ENCODE peak calls at places on chromosomes 3 and 15, in six cellular contexts. T is left ventricle myocardium inferior, B is substantia nigra, S is neuronal stem cell, F is IMR-90, I is iPS DF 6.9. P is an unnamed sample.

GRCh38 chr3:36166477-36166876 is 213.8 kb upstream of the STAC start:
- DNase-seq in T (no peak), B (no peak), S (no peak), F (no peak), I (no peak), P (peak)

GRCh38 chr3:126014252-126014651 is 45.3 kb downstream of the ROPN1B start:
- DNase-seq in T (no peak), B (no peak), S (no peak), F (peak), I (no peak), P (no peak)

GRCh38 chr15:38702178-38702912 is 137.7 kb upstream of the RASGRP1 start:
- DNase-seq in T (no peak), B (no peak), S (no peak), F (no peak), I (no peak), P (peak)

GRCh38 chr3:153626158-153626557 is 464.1 kb downstream of the RAP2B start:
- DNase-seq in T (no peak), B (no peak), S (no peak), F (no peak), I (no peak), P (no peak)

GRCh38 chr3:47984089-47984759 is 32.0 kb downstream of the MAP4 start:
- DNase-seq in T (no peak), B (no peak), S (no peak), F (peak), I (no peak), P (no peak)

GRCh38 chr3:197407053-197407452 is 108.6 kb upstream of the DLG1 start:
- DNase-seq in T (no peak), B (no peak), S (no peak), F (no peak), I (no peak), P (no peak)

GRCh38 chr15:67358812-67359211 is 104.2 kb downstream of the IQCH start:
- DNase-seq in T (no peak), B (no peak), S (no peak), F (no peak), I (no peak), P (no peak)

GRCh38 chr3:161854232-161854771 is 357.7 kb downstream of the OTOL1 start:
- DNase-seq in T (no peak), B (no peak), S (no peak), F (peak), I (peak), P (peak)

GRCh38 chr3:126213376-126214044 is 33.1 kb upstream of the ALDH1L1 start:
- DNase-seq in T (no peak), B (no peak), S (no peak), F (no peak), I (no peak), P (no peak)

GRCh38 chr15:39783244-39783820 is 691 bp upstream of the FSIP1 start:
- DNase-seq in T (no peak), B (no peak), S (no peak), F (peak), I (no peak), P (no peak)

GRCh38 chr15:77497108-77497737 is 76.5 kb downstream of the HMG20A start:
- DNase-seq in T (peak), B (peak), S (no peak), F (no peak), I (no peak), P (no peak)

GRCh38 chr3:133428552-133428951 is 28.7 kb downstream of the BFSP2 start:
- DNase-seq in T (no peak), B (no peak), S (no peak), F (no peak), I (no peak), P (no peak)

GRCh38 chr15:92092391-92092790 is 238.9 kb downstream of the SLCO3A1 start:
- DNase-seq in T (no peak), B (no peak), S (no peak), F (peak), I (no peak), P (no peak)

GRCh38 chr15:41877631-41878354 is 16.1 kb downstream of the SPTBN5 start:
- DNase-seq in T (no peak), B (no peak), S (no peak), F (no peak), I (no peak), P (no peak)

GRCh38 chr15:41024880-41025279 is 71.6 kb downstream of the CHAC1 start:
- DNase-seq in T (no peak), B (no peak), S (no peak), F (no peak), I (no peak), P (no peak)

GRCh38 chr3:194837457-194838135 is 151.9 kb downstream of the FAM43A start:
- DNase-seq in T (no peak), B (no peak), S (no peak), F (no peak), I (no peak), P (no peak)

GRCh38 chr3:170117134-170117533 is 64.4 kb downstream of the PHC3 start:
- DNase-seq in T (no peak), B (no peak), S (no peak), F (no peak), I (no peak), P (no peak)

GRCh38 chr3:126479642-126480041 is 4.0 kb upstream of the ZXDC start:
- DNase-seq in T (no peak), B (no peak), S (no peak), F (no peak), I (no peak), P (no peak)

GRCh38 chr3:197756704-197757103 is 7.0 kb downstream of the FYTTD1 start:
- DNase-seq in T (no peak), B (no peak), S (no peak), F (no peak), I (no peak), P (no peak)

GRCh38 chr3:129942296-129942695 is 32.2 kb upstream of the TRH start:
- DNase-seq in T (peak), B (peak), S (peak), F (peak), I (peak), P (no peak)

GRCh38 chr15:57138260-57138895 is 219.9 kb downstream of the TCF12 start:
- DNase-seq in T (no peak), B (peak), S (peak), F (peak), I (peak), P (no peak)

GRCh38 chr3:129625071-129625874 is 18.8 kb upstream of the PLXND1 start:
- DNase-seq in T (peak), B (no peak), S (no peak), F (no peak), I (no peak), P (no peak)

GRCh38 chr3:134341391-134341790 is 32.9 kb downstream of the AMOTL2 start:
- DNase-seq in T (no peak), B (no peak), S (no peak), F (no peak), I (no peak), P (no peak)

GRCh38 chr15:30065025-30065801 is 17.5 kb upstream of the GOLGA8J start:
- DNase-seq in T (no peak), B (no peak), S (no peak), F (peak), I (no peak), P (peak)

GRCh38 chr15:36808401-36809160 is 229.2 kb downstream of the CDIN1 start:
- DNase-seq in T (no peak), B (no peak), S (no peak), F (peak), I (no peak), P (no peak)

GRCh38 chr15:100667405-100668320 is 65.3 kb downstream of the ASB7 start:
- DNase-seq in T (peak), B (no peak), S (no peak), F (peak), I (no peak), P (no peak)

GRCh38 chr3:195616681-195617080 is 32.9 kb upstream of the APOD start:
- DNase-seq in T (no peak), B (no peak), S (no peak), F (no peak), I (no peak), P (no peak)

GRCh38 chr3:184336484-184337230 is 743 bp upstream of the FAM131A start:
- DNase-seq in T (no peak), B (peak), S (no peak), F (peak), I (no peak), P (no peak)

GRCh38 chr3:184337315-184337714 is at the start of gene FAM131A:
- DNase-seq in T (peak), B (peak), S (no peak), F (peak), I (no peak), P (no peak)

GRCh38 chr3:184338538-184338945 is 1.1 kb downstream of the FAM131A start:
- DNase-seq in T (peak), B (peak), S (peak), F (peak), I (no peak), P (no peak)

GRCh38 chr3:184337981-184338380 is 581 bp downstream of the FAM131A start:
- DNase-seq in T (no peak), B (peak), S (no peak), F (no peak), I (no peak), P (no peak)

DNA sequence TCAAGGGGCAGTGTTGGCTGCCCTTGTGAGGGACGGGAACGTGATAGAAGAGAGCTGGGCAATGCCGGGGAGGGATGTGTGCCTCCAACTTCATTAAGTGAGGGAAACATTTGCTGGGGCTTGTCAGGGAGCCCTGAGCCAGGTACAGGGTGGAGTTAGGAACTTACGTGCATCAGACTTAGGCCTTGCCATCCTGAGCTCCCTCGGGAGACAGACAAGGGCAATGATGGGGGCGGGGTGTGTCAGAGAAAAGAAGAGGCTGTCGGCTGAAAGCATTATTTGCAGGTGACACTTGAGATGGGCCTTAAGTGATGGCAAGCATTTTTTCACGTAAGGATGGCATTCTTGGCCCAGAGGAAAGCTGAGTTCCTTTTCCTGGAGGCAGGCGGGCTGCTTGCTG is 1.6 kb downstream of the FAM131A start:
- DNase-seq in T (no peak), B (no peak), S (no peak), F (no peak), I (no peak), P (no peak)
- H3K27ac ChIP-seq in T (peak), B (peak), S (no peak), F (no peak), I (no peak), P (peak)

GRCh38 chr15:90099072-90099867 is 3.0 kb downstream of the IDH2 start:
- DNase-seq in T (no peak), B (no peak), S (no peak), F (no peak), I (no peak), P (no peak)

GRCh38 chr15:90099868-90100854 is 2.1 kb downstream of the IDH2 start:
- DNase-seq in T (no peak), B (peak), S (no peak), F (peak), I (no peak), P (no peak)

GRCh38 chr15:90101130-90101968 is 919 bp downstream of the IDH2 start:
- DNase-seq in T (peak), B (peak), S (peak), F (no peak), I (no peak), P (no peak)

GRCh38 chr15:90095521-90095959 is 6.7 kb downstream of the IDH2 start:
- DNase-seq in T (no peak), B (no peak), S (no peak), F (no peak), I (no peak), P (no peak)

GRCh38 chr15:90097475-90097874 is 4.8 kb downstream of the IDH2 start:
- DNase-seq in T (no peak), B (no peak), S (no peak), F (no peak), I (no peak), P (no peak)
- H3K27ac ChIP-seq in T (peak), B (no peak), S (no peak), F (no peak), I (no peak), P (no peak)

DNA sequence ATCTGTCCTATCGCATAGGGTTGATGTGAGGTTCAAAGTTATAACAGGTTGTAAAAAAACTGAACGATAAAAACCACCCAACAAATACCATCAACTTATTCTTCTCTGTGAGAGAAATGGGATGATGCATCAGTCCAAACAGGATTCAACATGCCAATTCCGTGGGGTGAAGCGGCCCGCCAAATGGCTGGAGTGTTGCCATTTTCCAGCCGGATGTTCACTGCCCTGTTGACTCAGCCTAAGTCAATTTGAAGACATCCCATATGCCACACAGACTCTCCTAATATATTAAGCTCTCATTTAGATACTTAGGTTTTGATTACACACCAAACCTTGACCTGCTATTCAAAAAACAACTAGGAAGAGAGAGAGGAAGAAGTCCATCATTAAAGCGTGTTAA is 311.1 kb downstream of the VPS13C start:
- DNase-seq in T (no peak), B (no peak), S (no peak), F (no peak), I (no peak), P (peak)
- H3K27ac ChIP-seq in T (no peak), B (no peak), S (no peak), F (no peak), I (no peak), P (peak)

GRCh38 chr15:31359722-31360111 is 33.1 kb downstream of the KLF13 start:
- DNase-seq in T (no peak), B (no peak), S (no peak), F (no peak), I (no peak), P (no peak)
- H3K27ac ChIP-seq in T (peak), B (peak), S (no peak), F (no peak), I (no peak), P (no peak)

DNA sequence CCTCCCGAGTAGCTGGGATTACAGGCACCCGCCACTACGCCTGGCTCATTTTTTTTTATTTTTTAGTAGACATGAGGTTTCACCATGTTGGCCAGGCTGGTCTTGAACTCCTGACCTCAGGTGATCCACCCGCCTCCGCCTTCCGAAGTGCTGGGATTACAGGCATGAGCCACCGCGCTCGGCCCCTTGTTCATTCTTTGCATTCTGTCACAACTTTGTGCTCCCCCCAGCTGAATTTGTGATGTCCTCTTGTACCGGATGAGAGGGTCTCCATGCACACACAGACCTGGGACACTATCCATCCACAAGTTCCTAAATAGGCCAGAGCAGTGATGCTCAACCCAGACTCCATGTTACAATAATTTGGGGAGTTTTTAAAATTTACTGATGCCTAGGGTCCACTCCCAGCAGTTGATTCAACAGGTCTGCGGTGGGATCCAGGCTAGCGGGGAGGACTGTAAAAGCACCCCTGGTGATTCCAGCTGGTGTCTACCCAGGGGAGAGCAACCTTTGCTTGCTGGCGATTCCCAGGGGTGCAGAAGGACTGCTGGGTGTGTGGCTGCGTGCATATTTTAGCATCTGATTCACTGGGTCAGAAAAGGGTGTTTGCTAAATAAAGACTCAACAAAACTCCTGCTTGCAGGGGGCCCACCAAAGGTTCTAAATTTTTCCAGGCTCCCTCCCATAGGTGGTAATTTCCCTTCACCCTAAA is 995 bp downstream of the RASSF1 start:
- DNase-seq in T (no peak), B (no peak), S (no peak), F (peak), I (no peak), P (no peak)
- H3K27ac ChIP-seq in T (peak), B (no peak), S (no peak), F (peak), I (no peak), P (no peak)

GRCh38 chr3:44965165-44965564 is 10.8 kb downstream of the ZDHHC3 start:
- DNase-seq in T (no peak), B (no peak), S (no peak), F (no peak), I (no peak), P (no peak)
- H3K27ac ChIP-seq in T (no peak), B (no peak), S (no peak), F (no peak), I (no peak), P (peak)